ENCODE peak calls at places on chromosomes 5 and 9, in five cellular contexts. W is HT-29; Y is stimulated activated CD4-positive, alpha-beta T cell treated with anti-CD3 and anti-CD28 coated beads, Interleukin-2, amount 100 ng/mL, for 48 hours; V is nephron progenitor cell; O is stimulated activated naive CD4-positive, alpha-beta T cell. J is an unnamed sample.

GRCh38 chr5:43359738-43360137 is 46.5 kb upstream of the HMGCS1 start:
- DNase-seq in Y (no peak), W (no peak), O (no peak), V (no peak), J (no peak)

GRCh38 chr9:112179816-112180215 is 4.7 kb upstream of the SUSD1 start:
- DNase-seq in V (no peak), O (no peak), Y (no peak), W (no peak), J (no peak)

GRCh38 chr5:103290846-103291245 is 32.3 kb downstream of the MACIR start:
- DNase-seq in O (no peak), Y (no peak), W (no peak), V (no peak), J (no peak)

GRCh38 chr9:74573792-74574191 is 76.7 kb downstream of the RORB start:
- DNase-seq in Y (no peak), O (no peak), V (peak), W (no peak), J (no peak)

GRCh38 chr5:128579111-128579510 is 41.1 kb upstream of the FBN2 start:
- DNase-seq in V (no peak), Y (no peak), W (peak), O (no peak), J (peak)

GRCh38 chr5:90119531-90119940 is 290.0 kb downstream of the CETN3 start:
- DNase-seq in O (no peak), V (no peak), W (no peak), Y (no peak), J (no peak)

GRCh38 chr9:117718701-117719100 is 14.5 kb downstream of the TLR4 start:
- DNase-seq in O (no peak), W (no peak), V (no peak), Y (no peak), J (no peak)

GRCh38 chr5:179344301-179345178 is 721 bp downstream of the ADAMTS2 start:
- DNase-seq in O (no peak), W (no peak), V (peak), Y (no peak), J (no peak)

GRCh38 chr9:28318515-28318914 is 745.2 kb upstream of the C9orf72 start:
- DNase-seq in Y (no peak), W (no peak), V (no peak), O (no peak), J (no peak)

GRCh38 chr9:136831002-136831719 is 11.1 kb upstream of the AJM1 start:
- DNase-seq in O (no peak), Y (no peak), V (no peak), W (no peak), J (no peak)

GRCh38 chr5:54959673-54960418 is 25.5 kb downstream of the ESM1 start:
- DNase-seq in O (no peak), Y (peak), V (peak), W (peak), J (no peak)

J was measured in skeletal muscle cell.